ENCODE peak calls at places on chromosome X, in six cellular contexts. E, B, S, H, C and O are unnamed samples.

GRCh38 chrX:7146026-7146702 is 1.3 kb upstream of the STS start:
- DNase-seq in E (no peak), B (no peak), S (peak; percentile 18), H (no peak), C (peak; percentile 15), O (no peak)

GRCh38 chrX:46737462-46737861 is 21.5 kb downstream of the SLC9A7 start:
- DNase-seq in E (no peak), B (peak; percentile 73), S (peak; percentile 5), H (no peak), C (no peak), O (no peak)

GRCh38 chrX:41922125-41922521 is 1.2 kb downstream of the CASK start:
- DNase-seq in E (no peak), B (peak; percentile 27), S (peak; percentile 52), H (no peak), C (no peak), O (no peak)

GRCh38 chrX:119990409-119990994 is 47.0 kb upstream of the NKAP start:
- DNase-seq in E (peak; percentile 37), B (no peak), S (no peak), H (peak; percentile 49), C (no peak), O (no peak)

GRCh38 chrX:20267924-20268701 is 1.4 kb upstream of the RPS6KA3 start:
- DNase-seq in E (peak; percentile 50), B (no peak), S (peak; percentile 59), H (peak; percentile 63), C (peak; percentile 4), O (no peak)

GRCh38 chrX:56974408-56974807 is 20.9 kb downstream of the SPIN3 start:
- DNase-seq in E (no peak), B (no peak), S (no peak), H (no peak), C (peak; percentile 50), O (no peak)

GRCh38 chrX:136742721-136743379 is 37.9 kb downstream of the ARHGEF6 start:
- DNase-seq in E (no peak), B (no peak), S (no peak), H (no peak), C (peak; percentile 10), O (no peak)

GRCh38 chrX:80246273-80246672 is 174.0 kb upstream of the TENT5D start:
- DNase-seq in E (no peak), B (no peak), S (no peak), H (no peak), C (no peak), O (no peak)

GRCh38 chrX:42505057-42505456 is 272.9 kb downstream of the PPP1R2C start:
- DNase-seq in E (peak; percentile 75), B (no peak), S (no peak), H (no peak), C (no peak), O (no peak)

GRCh38 chrX:74293343-74293946 is 10.5 kb upstream of the ZCCHC13 start:
- DNase-seq in E (peak; percentile 84), B (peak; percentile 73), S (peak; percentile 83), H (peak; percentile 63), C (peak; percentile 54), O (peak; percentile 46)

GRCh38 chrX:31130457-31131215 is 58.8 kb upstream of the FTHL17 start:
- DNase-seq in E (no peak), B (no peak), S (no peak), H (no peak), C (no peak), O (no peak)

GRCh38 chrX:137166591-137166990 is 132.8 kb upstream of the GPR101 start:
- DNase-seq in E (peak; percentile 37), B (no peak), S (no peak), H (peak; percentile 57), C (no peak), O (no peak)

GRCh38 chrX:136525738-136526606 is 6.0 kb upstream of the VGLL1 start:
- DNase-seq in E (no peak), B (peak; percentile 85), S (peak; percentile 62), H (no peak), C (no peak), O (no peak)

GRCh38 chrX:151912780-151913179 is at the start of gene MAGEA4:
- DNase-seq in E (no peak), B (no peak), S (no peak), H (no peak), C (peak; percentile 9), O (no peak)

GRCh38 chrX:118679290-118679689 is 48.1 kb upstream of the IL13RA1 start:
- DNase-seq in E (no peak), B (no peak), S (no peak), H (no peak), C (no peak), O (no peak)

GRCh38 chrX:124736553-124737240 is 390.3 kb downstream of the SH2D1A start:
- DNase-seq in E (peak; percentile 92), B (no peak), S (no peak), H (peak; percentile 69), C (no peak), O (no peak)

GRCh38 chrX:153874091-153874365 is 11.9 kb downstream of the L1CAM start:
- DNase-seq in E (no peak), B (no peak), S (no peak), H (no peak), C (no peak), O (no peak)

GRCh38 chrX:153004780-153005179 is 10.9 kb upstream of the PNMA5 start:
- DNase-seq in E (no peak), B (no peak), S (no peak), H (no peak), C (peak; percentile 12), O (no peak)

GRCh38 chrX:36947214-36947613 is 61.0 kb upstream of the FAM47C start:
- DNase-seq in E (no peak), B (no peak), S (no peak), H (no peak), C (no peak), O (no peak)

GRCh38 chrX:134836497-134836968 is 154.3 kb upstream of the SMIM10 start:
- DNase-seq in E (no peak), B (peak; percentile 45), S (peak; percentile 38), H (no peak), C (no peak), O (no peak)

GRCh38 chrX:24838624-24839023 is 144.9 kb downstream of the POLA1 start:
- DNase-seq in E (no peak), B (peak; percentile 50), S (peak; percentile 38), H (no peak), C (peak; percentile 7), O (peak; percentile 12)

GRCh38 chrX:123087326-123087725 is 96.8 kb upstream of the GRIA3 start:
- DNase-seq in E (no peak), B (no peak), S (peak; percentile 7), H (no peak), C (no peak), O (no peak)

GRCh38 chrX:45202171-45202570 is 1.5 kb upstream of the DIPK2B start:
- DNase-seq in E (no peak), B (no peak), S (no peak), H (no peak), C (no peak), O (no peak)

GRCh38 chrX:136097871-136098805 is 49.2 kb upstream of the FHL1 start:
- DNase-seq in E (peak; percentile 69), B (no peak), S (no peak), H (peak; percentile 41), C (no peak), O (no peak)

GRCh38 chrX:134240209-134240608 is 3.2 kb downstream of the CCDC160 start:
- DNase-seq in E (no peak), B (no peak), S (no peak), H (no peak), C (no peak), O (no peak)

GRCh38 chrX:19005909-19006308 is 22.0 kb upstream of the PHKA2 start:
- DNase-seq in E (no peak), B (no peak), S (no peak), H (no peak), C (no peak), O (no peak)

GRCh38 chrX:44874481-44875184 is 1.6 kb downstream of the KDM6A start:
- DNase-seq in E (no peak), B (peak; percentile 49), S (peak; percentile 65), H (no peak), C (no peak), O (no peak)

GRCh38 chrX:1012678-1013300 is 199.7 kb downstream of the CRLF2 start:
- DNase-seq in E (no peak), B (no peak), S (no peak), H (no peak), C (no peak), O (no peak)

GRCh38 chrX:136752796-136753195 is 27.9 kb downstream of the ARHGEF6 start:
- DNase-seq in E (no peak), B (peak; percentile 11), S (no peak), H (no peak), C (no peak), O (no peak)

GRCh38 chrX:132738951-132739350 is 219.5 kb downstream of the HS6ST2 start:
- DNase-seq in E (no peak), B (no peak), S (peak; percentile 1), H (no peak), C (no peak), O (no peak)
- H3K79me1 ChIP-seq in E (no peaks in the 10 kb centered on the region), B (no peaks in the 10 kb centered on the region), S (no peaks in the 10 kb centered on the region), H (no peaks in the 10 kb centered on the region), C (no peaks in the 10 kb centered on the region), O (peaks cover 2% of the 10 kb centered on the region)

GRCh38 chrX:129741880-129742758 is 3.3 kb downstream of the XPNPEP2 start:
- DNase-seq in E (peak; percentile 81), B (no peak), S (no peak), H (peak; percentile 54), C (no peak), O (peak; percentile 58)
- H3K18ac ChIP-seq in E (no peak overlapping the region), B (no peak overlapping the region), S (no peak overlapping the region), H (no peak overlapping the region), C (no peak overlapping the region), O (no peak overlapping the region)

GRCh38 chrX:149628768-149629167 is 2.8 kb downstream of the TMEM185A start:
- DNase-seq in E (no peak), B (no peak), S (no peak), H (no peak), C (no peak), O (no peak)

GRCh38 chrX:149628280-149628679 is 3.3 kb downstream of the TMEM185A start:
- DNase-seq in E (no peak), B (no peak), S (no peak), H (no peak), C (no peak), O (no peak)

GRCh38 chrX:149631293-149632165 is at the start of gene TMEM185A:
- DNase-seq in E (peak; percentile 71), B (peak; percentile 32), S (peak; percentile 64), H (peak; percentile 73), C (peak; percentile 27), O (peak; percentile 69)

GRCh38 chrX:149629730-149630387 is 1.7 kb downstream of the TMEM185A start:
- DNase-seq in E (no peak), B (no peak), S (no peak), H (no peak), C (no peak), O (no peak)

GRCh38 chrX:149630681-149631292 is 805 bp downstream of the TMEM185A start:
- DNase-seq in E (no peak), B (peak; percentile 55), S (peak; percentile 74), H (no peak), C (no peak), O (no peak)
- H2AFZ ChIP-seq in E (no peak overlapping the region), B (peak overlapping the region; percentile 95), S (peak overlapping the region; percentile 61), H (no peak overlapping the region), C (no peak overlapping the region), O (peak overlapping the region; percentile 91)

DNA sequence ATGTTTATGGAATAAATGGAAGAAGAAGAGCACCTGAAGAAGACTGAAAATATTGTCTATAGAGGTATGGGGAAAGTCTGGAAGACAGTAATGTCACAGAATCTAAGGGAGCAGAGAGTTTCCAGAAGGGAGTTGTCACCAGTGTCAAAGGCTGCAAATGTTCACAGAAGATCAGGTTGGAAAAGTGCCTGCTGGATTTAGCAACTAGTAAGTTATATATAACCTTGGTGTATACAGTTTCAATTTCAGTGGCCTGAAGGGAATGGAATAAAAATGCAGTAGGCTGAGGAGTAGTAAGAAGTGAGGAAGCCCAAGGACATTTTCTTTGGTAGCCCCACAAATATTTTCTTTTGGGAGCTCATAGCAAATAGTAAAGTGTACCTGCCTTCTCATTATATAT is 107.2 kb downstream of the SATL1 start:
- DNase-seq in E (no peak), B (no peak), S (no peak), H (no peak), C (no peak), O (no peak)
- H3K79me1 ChIP-seq in E (no peaks in the 10 kb centered on the region), B (no peaks in the 10 kb centered on the region), S (no peaks in the 10 kb centered on the region), H (no peaks in the 10 kb centered on the region), C (no peaks in the 10 kb centered on the region), O (no peaks in the 10 kb centered on the region)